ENCODE peak calls at places on chromosome 10, in four cellular contexts. Q is WTC11, V is A549, E is HepG2. S is an unnamed sample.
A peak's percentile ranks its signal among the peaks of the same experiment; 100 is the strongest.

GRCh38 chr10:14583252-14583651 is 191.4 kb downstream of the FAM107B start:
- DNase-seq in E (no peak), V (no peak), Q (no peak), S (no peak)

GRCh38 chr10:80908596-80908995 is 370.9 kb downstream of the SH2D4B start:
- DNase-seq in E (no peak), V (no peak), Q (no peak), S (no peak)

GRCh38 chr10:123009105-123009805 is 449 bp downstream of the ACADSB start:
- DNase-seq in E (no peak), Q (peak; percentile 27), V (no peak), S (peak; percentile 17)

GRCh38 chr10:104080762-104081161 is 4.9 kb downstream of the COL17A1 start:
- DNase-seq in E (peak; percentile 28), V (peak; percentile 59), Q (peak; percentile 30), S (peak; percentile 14)

GRCh38 chr10:86440874-86441838 is 74.6 kb upstream of the GRID1 start:
- DNase-seq in Q (no peak), E (peak; percentile 99), V (peak; percentile 94), S (no peak)

GRCh38 chr10:11018426-11018818 is 750 bp downstream of the CELF2 start:
- DNase-seq in E (no peak), V (no peak), Q (peak; percentile 34), S (peak; percentile 7)

GRCh38 chr10:83425306-83425705 is 714.0 kb upstream of the GHITM start:
- DNase-seq in E (no peak), Q (peak; percentile 23), V (no peak), S (no peak)

GRCh38 chr10:61140765-61141392 is 196.9 kb upstream of the RHOBTB1 start:
- DNase-seq in E (peak; percentile 68), Q (no peak), V (peak; percentile 69), S (peak; percentile 62)

GRCh38 chr10:82277591-82277990 is 402.6 kb downstream of the NRG3 start:
- DNase-seq in V (no peak), E (no peak), Q (no peak), S (no peak)

GRCh38 chr10:13809447-13809846 is 222.7 kb downstream of the PRPF18 start:
- DNase-seq in V (no peak), Q (peak; percentile 81), E (no peak), S (no peak)

GRCh38 chr10:60955321-60955720 is 11.3 kb upstream of the RHOBTB1 start:
- DNase-seq in E (no peak), Q (no peak), V (no peak), S (no peak)

GRCh38 chr10:70053212-70053895 is 708 bp downstream of the MACROH2A2 start:
- DNase-seq in V (peak; percentile 15), E (no peak), Q (peak; percentile 52), S (no peak)

GRCh38 chr10:121232494-121232893 is 365.8 kb downstream of the FGFR2 start:
- DNase-seq in V (no peak), E (no peak), Q (no peak), S (no peak)

GRCh38 chr10:71266918-71267442 is 52.1 kb upstream of the SLC29A3 start:
- DNase-seq in V (no peak), Q (no peak), E (no peak), S (no peak)

GRCh38 chr10:19200211-19200610 is 151.6 kb downstream of the MALRD1 start:
- DNase-seq in E (no peak), V (no peak), Q (no peak), S (no peak)

GRCh38 chr10:97058521-97058920 is 127.2 kb downstream of the SLIT1 start:
- DNase-seq in V (no peak), E (no peak), Q (no peak), S (no peak)

GRCh38 chr10:79287973-79288715 is 59.1 kb upstream of the PPIF start:
- DNase-seq in E (no peak), V (no peak), Q (no peak), S (no peak)

GRCh38 chr10:58241346-58241745 is 26.3 kb downstream of the IPMK start:
- DNase-seq in Q (no peak), E (no peak), V (no peak), S (no peak)

GRCh38 chr10:26486304-26486703 is 48.2 kb downstream of the APBB1IP start:
- DNase-seq in V (peak; percentile 88), E (no peak), Q (no peak), S (no peak)

GRCh38 chr10:104139221-104139620 is 17.2 kb downstream of the SFR1 start:
- DNase-seq in V (peak; percentile 36), Q (no peak), E (no peak), S (peak; percentile 8)

GRCh38 chr10:130407052-130407451 is 270.9 kb downstream of the GLRX3 start:
- DNase-seq in E (no peak), V (no peak), Q (no peak), S (no peak)

GRCh38 chr10:58460157-58460556 is 52.5 kb upstream of the BICC1 start:
- DNase-seq in V (no peak), E (no peak), Q (no peak), S (no peak)

GRCh38 chr10:124063736-124064135 is 29.7 kb downstream of the CHST15 start:
- DNase-seq in Q (no peak), V (peak; percentile 45), E (peak; percentile 32), S (no peak)

GRCh38 chr10:49615721-49616120 is 1.9 kb downstream of the CHAT start:
- DNase-seq in E (no peak), V (no peak), Q (peak; percentile 5), S (no peak)

DNA sequence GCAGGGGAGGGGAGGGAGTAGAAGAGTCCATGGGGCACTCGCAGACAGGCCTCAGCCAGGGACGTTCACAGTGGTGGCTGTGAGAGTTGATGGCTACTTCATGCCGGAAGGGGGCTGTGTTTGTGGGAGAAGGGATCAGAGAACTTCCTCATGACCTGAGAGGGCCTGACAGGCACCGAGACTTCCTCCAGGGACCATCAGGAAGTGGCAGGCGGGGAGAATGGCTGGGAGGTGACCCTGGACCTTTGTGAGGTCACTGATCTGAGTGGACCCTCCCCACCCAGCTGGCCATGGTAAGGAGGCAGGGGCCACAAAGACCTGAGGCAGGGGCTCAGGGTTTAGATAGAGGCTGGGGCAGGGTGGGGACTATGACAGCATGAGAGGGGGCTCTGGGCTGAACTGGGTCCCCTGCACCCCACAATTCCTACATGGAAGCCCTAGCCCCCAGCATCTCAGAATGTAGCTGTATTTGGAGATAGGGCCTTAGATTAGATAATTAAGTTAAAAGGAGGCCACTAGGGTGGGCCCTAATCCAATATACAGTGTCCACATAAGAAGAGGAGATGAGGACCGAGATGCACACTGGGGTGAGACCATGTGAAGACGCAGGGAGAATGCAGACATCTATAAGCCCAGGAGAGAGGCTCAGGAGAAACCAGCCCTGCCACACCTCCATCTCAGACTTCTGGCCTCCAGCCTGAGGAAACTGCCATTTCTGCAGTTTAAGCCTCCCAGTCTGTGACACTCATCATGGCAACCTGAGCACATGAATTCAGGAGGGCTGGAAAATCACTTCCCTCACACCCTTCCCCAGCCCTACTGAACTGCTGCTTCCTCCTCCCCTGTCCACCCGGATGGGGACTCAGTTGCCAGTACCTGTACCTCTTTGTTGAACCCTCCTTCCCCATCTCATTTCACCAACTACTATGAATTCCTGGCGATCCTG is 273.9 kb upstream of the ZNF32 start:
- DNase-seq in Q (no peak), V (no peak), E (no peak), S (no peak)
- TF ChIP-seq NR3C1 in Q (no peak), V (no peak), E (no peak), S (no peak)

DNA sequence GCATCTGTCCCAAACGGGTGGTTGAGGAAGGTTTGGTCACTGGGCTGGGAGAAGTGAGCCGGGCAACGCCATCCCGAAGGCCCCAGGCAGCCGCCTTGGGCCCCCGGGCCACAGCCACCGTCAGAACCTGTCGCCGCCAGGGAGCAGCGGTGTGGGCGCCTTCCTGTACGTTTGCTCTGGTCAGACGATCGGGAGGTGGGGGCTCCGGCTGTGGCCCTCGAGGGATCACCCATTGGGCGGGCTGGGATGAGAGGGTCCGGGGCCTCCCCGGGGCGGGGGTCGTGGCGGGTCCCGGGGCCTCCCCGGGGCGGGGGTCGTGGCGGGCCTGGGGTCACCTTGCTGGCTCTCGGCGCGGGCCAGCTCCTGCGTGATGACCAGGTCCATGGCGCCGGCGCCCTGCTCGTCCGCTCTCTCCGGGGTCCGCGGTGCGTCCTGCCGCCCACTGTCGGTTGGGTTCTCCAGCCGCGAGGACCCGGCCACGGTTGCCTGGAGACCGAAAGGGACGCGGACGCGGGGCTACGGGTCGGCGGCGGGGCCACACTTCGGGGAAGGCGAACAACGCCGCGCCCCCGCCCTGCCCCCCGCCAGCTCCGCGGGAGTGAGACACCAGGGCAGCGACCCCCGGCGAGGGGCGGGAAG is at the start of gene CFAP46:
- DNase-seq in V (peak; percentile 73), Q (peak; percentile 77), E (no peak), S (no peak)
- TF ChIP-seq NR3C1 in V (no peak), Q (no peak), E (no peak), S (no peak)

GRCh38 chr10:62413652-62414051 is 39.5 kb downstream of the ZNF365 start:
- DNase-seq in V (no peak), Q (no peak), E (no peak), S (no peak)
- TF ChIP-seq NR3C1 in V (no peak), Q (no peak), E (no peak), S (no peak)

GRCh38 chr10:101018118-101018599 is 12.8 kb downstream of the PDZD7 start:
- DNase-seq in V (no peak), Q (no peak), E (peak; percentile 68), S (no peak)
- TF ChIP-seq NR3C1 in V (no peak), Q (no peak), E (no peak), S (no peak)

DNA sequence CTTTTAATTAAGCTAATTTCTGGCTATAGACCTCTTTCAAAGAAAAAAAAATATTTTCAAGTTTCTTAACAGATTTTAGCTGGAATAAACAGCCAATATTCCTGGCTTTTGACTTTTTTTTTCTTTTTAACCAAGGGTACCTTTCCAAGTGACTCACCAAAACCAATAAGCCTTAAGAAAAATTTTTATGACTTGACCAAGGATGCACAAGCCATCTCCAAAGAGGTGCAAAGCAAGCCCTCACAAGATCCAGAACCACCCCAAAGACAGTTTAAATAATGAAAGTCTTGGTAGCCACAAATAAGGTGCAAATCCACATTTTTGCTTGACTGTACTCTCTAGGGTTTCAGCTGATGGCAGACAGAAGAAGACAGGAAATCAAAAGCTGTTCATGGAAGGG is 76.5 kb downstream of the MAPK8 start:
- DNase-seq in Q (no peak), E (no peak), V (no peak), S (no peak)
- TF ChIP-seq NR3C1 in Q (no peak), E (no peak), V (no peak), S (no peak)

GRCh38 chr10:114779803-114780609 is 41.6 kb upstream of the FHIP2A start:
- DNase-seq in E (peak; percentile 3), Q (no peak), V (peak; percentile 88), S (no peak)
- TF ChIP-seq NR3C1 in E (no peak), Q (no peak), V (no peak), S (no peak)

GRCh38 chr10:95236068-95236903 is 42.2 kb downstream of the ACSM6 start:
- DNase-seq in V (no peak), E (no peak), Q (no peak), S (no peak)
- TF ChIP-seq NR3C1 in V (no peak), E (no peak), Q (no peak), S (no peak)

DNA sequence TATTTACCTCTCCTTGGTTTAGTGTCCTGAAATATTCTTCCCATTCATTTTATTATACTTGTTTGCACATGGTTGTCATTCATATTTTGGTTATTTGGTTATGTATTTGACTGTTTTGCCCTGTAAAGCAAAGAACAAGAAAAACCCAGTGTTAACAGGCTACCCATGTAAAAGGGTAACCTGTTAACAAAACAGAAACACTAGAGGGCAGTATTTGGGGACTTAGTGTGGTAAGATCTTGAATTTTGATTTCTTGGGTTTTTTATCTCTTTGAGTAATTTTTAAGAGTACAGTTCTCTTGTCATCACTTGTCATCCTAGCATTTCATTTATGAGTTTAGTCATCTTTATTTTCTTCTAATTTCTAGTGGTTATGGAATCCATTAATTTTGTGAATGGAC is 51.3 kb downstream of the POLL start:
- DNase-seq in E (peak; percentile 23), Q (no peak), V (peak; percentile 58), S (peak; percentile 26)
- TF ChIP-seq NR3C1 in E (no peak), Q (no peak), V (no peak), S (no peak)

S was measured in K562.